ENCODE peak calls at places on chromosome 15, in seven cellular contexts. L is mucosa of descending colon, D is lower leg skin, H is mesendoderm, Z is amniotic stem cell, X is Ammon's horn, Q is endothelial cell. A is an unnamed sample.

GRCh38 chr15:59388670-59389069 is 16.0 kb upstream of the MYO1E start:
- DNase-seq in L (no peak), D (no peak), H (no peak), Z (no peak), X (no peak), Q (no peak), A (no peak)

GRCh38 chr15:33700695-33701303 is 267.5 kb upstream of the CHRM5 start:
- DNase-seq in L (peak; percentile 73), D (peak; percentile 55), H (peak; percentile 91), Z (peak; percentile 27), X (peak; percentile 90), Q (peak; percentile 79), A (peak; percentile 64)

GRCh38 chr15:60916032-60916673 is 312.9 kb downstream of the RORA start:
- DNase-seq in L (no peak), D (no peak), H (peak; percentile 46), Z (no peak), X (no peak), Q (no peak), A (no peak)

GRCh38 chr15:79430901-79431635 is 1.1 kb upstream of the MINAR1 start:
- DNase-seq in L (no peak), D (no peak), H (peak; percentile 35), Z (no peak), X (no peak), Q (no peak), A (no peak)

GRCh38 chr15:52559583-52559982 is 9.2 kb downstream of the ARPP19 start:
- DNase-seq in L (no peak), D (no peak), H (no peak), Z (no peak), X (peak; percentile 38), Q (no peak), A (peak; percentile 20)

GRCh38 chr15:60634815-60635214 is 155.9 kb upstream of the ICE2 start:
- DNase-seq in L (no peak), D (no peak), H (peak; percentile 78), Z (no peak), X (peak; percentile 24), Q (no peak), A (no peak)

GRCh38 chr15:88440021-88440420 is 27.2 kb downstream of the MRPL46 start:
- DNase-seq in L (no peak), D (no peak), H (peak; percentile 18), Z (no peak), X (no peak), Q (no peak), A (no peak)

GRCh38 chr15:23642413-23643044 is 5.1 kb downstream of the MAGEL2 start:
- DNase-seq in L (peak; percentile 67), D (peak; percentile 17), H (peak; percentile 81), Z (no peak), X (peak; percentile 83), Q (peak; percentile 59), A (peak; percentile 49)

GRCh38 chr15:84892786-84893307 is 8.4 kb downstream of the SLC28A1 start:
- DNase-seq in L (no peak), D (no peak), H (no peak), Z (no peak), X (no peak), Q (no peak), A (no peak)

GRCh38 chr15:61228025-61228901 is 839 bp downstream of the RORA start:
- DNase-seq in L (peak; percentile 15), D (no peak), H (peak; percentile 40), Z (no peak), X (peak; percentile 8), Q (peak; percentile 26), A (no peak)

GRCh38 chr15:64749167-64749566 is 26.2 kb downstream of the RBPMS2 start:
- DNase-seq in L (no peak), D (no peak), H (no peak), Z (peak; percentile 4), X (no peak), Q (no peak), A (no peak)

GRCh38 chr15:33675246-33675645 is 293.1 kb upstream of the CHRM5 start:
- DNase-seq in L (no peak), D (no peak), H (peak; percentile 57), Z (no peak), X (peak; percentile 21), Q (no peak), A (no peak)

GRCh38 chr15:41024141-41024540 is 70.9 kb downstream of the CHAC1 start:
- DNase-seq in L (no peak), D (no peak), H (no peak), Z (peak; percentile 61), X (no peak), Q (no peak), A (no peak)

GRCh38 chr15:92619380-92620101 is 36.0 kb downstream of the FAM174B start:
- DNase-seq in L (peak; percentile 31), D (no peak), H (no peak), Z (no peak), X (no peak), Q (no peak), A (no peak)

GRCh38 chr15:67862771-67863441 is 23.1 kb upstream of the RNU6-1 start:
- DNase-seq in L (no peak), D (no peak), H (no peak), Z (no peak), X (no peak), Q (no peak), A (no peak)

GRCh38 chr15:101126618-101127502 is 125.0 kb downstream of the CHSY1 start:
- DNase-seq in L (no peak), D (no peak), H (peak; percentile 59), Z (no peak), X (no peak), Q (no peak), A (peak; percentile 37)

GRCh38 chr15:89197503-89197971 is 23.8 kb downstream of the RLBP1 start:
- DNase-seq in L (peak; percentile 60), D (peak; percentile 37), H (peak; percentile 75), Z (no peak), X (peak; percentile 92), Q (peak; percentile 20), A (no peak)

GRCh38 chr15:35481992-35482391 is 64.0 kb downstream of the DPH6 start:
- DNase-seq in L (no peak), D (peak; percentile 48), H (peak; percentile 87), Z (peak; percentile 57), X (peak; percentile 28), Q (no peak), A (no peak)

GRCh38 chr15:78340243-78341056 is at the start of gene CRABP1:
- DNase-seq in L (no peak), D (no peak), H (peak; percentile 52), Z (no peak), X (no peak), Q (no peak), A (no peak)

GRCh38 chr15:58472821-58473581 is 41.2 kb downstream of the LIPC start:
- DNase-seq in L (no peak), D (no peak), H (peak; percentile 64), Z (no peak), X (no peak), Q (no peak), A (peak; percentile 46)

GRCh38 chr15:100726426-100727190 is 124.2 kb downstream of the ASB7 start:
- DNase-seq in L (no peak), D (peak; percentile 6), H (no peak), Z (peak; percentile 12), X (no peak), Q (no peak), A (no peak)

GRCh38 chr15:89164712-89165211 is 56.6 kb downstream of the RLBP1 start:
- DNase-seq in L (no peak), D (no peak), H (no peak), Z (no peak), X (no peak), Q (no peak), A (no peak)

GRCh38 chr15:83462026-83462425 is 14.9 kb downstream of the SH3GL3 start:
- DNase-seq in L (no peak), D (no peak), H (no peak), Z (no peak), X (no peak), Q (no peak), A (no peak)

GRCh38 chr15:32028921-32029320 is 1.4 kb upstream of the CHRNA7 start:
- DNase-seq in L (no peak), D (no peak), H (peak; percentile 82), Z (no peak), X (no peak), Q (peak; percentile 59), A (no peak)

GRCh38 chr15:49758856-49759255 is 138.0 kb downstream of the DTWD1 start:
- DNase-seq in L (no peak), D (no peak), H (no peak), Z (no peak), X (no peak), Q (no peak), A (no peak)

A was measured in activated naive CD8-positive, alpha-beta T cell treated with anti-CD3 and anti-CD28 coated beads, Interleukin-2, amount 50 U/mL, for 24 hours.